ENCODE peak calls at places on chromosomes 3 and 15, in five cellular contexts. L, S, H, M and R are unnamed samples.

GRCh38 chr3:141795311-141795710 is 32.1 kb downstream of the GRK7 start:
- DNase-seq in L (peak; percentile 25), S (no peak), M (no peak), H (no peak), R (no peak)

GRCh38 chr3:85110393-85110792 is 151.6 kb downstream of the CADM2 start:
- DNase-seq in M (no peak), S (no peak), H (no peak), L (no peak), R (no peak)

GRCh38 chr15:91915576-91915975 is 62.1 kb downstream of the SLCO3A1 start:
- DNase-seq in H (no peak), L (no peak), S (no peak), M (no peak), R (no peak)

GRCh38 chr3:139353920-139354556 is 10.2 kb downstream of the MRPS22 start:
- DNase-seq in S (no peak), H (no peak), M (peak; percentile 71), L (peak; percentile 84), R (no peak)

GRCh38 chr15:48566669-48567068 is 78.8 kb downstream of the FBN1 start:
- DNase-seq in S (no peak), L (no peak), H (no peak), M (peak; percentile 65), R (no peak)

GRCh38 chr15:42156266-42156922 is at the start of gene PLA2G4F:
- DNase-seq in H (no peak), L (no peak), M (no peak), S (no peak), R (no peak)

GRCh38 chr3:144942093-144942492 is 970.5 kb downstream of the DIPK2A start:
- DNase-seq in S (no peak), M (no peak), L (no peak), H (no peak), R (no peak)

GRCh38 chr3:174540081-174540480 is 319.1 kb upstream of the NAALADL2 start:
- DNase-seq in S (no peak), H (no peak), M (no peak), L (no peak), R (no peak)

GRCh38 chr15:88932271-88932874 is 19.2 kb upstream of the MFGE8 start:
- DNase-seq in H (no peak), M (no peak), L (no peak), S (peak; percentile 28), R (peak; percentile 29)

GRCh38 chr15:50830477-50831354 is 65.2 kb upstream of the SPPL2A start:
- DNase-seq in L (no peak), H (no peak), S (no peak), M (no peak), R (no peak)

GRCh38 chr3:184016820-184017671 is 638 bp downstream of the ABCC5 start:
- DNase-seq in S (peak; percentile 73), H (peak; percentile 74), L (peak; percentile 81), M (peak; percentile 32), R (peak; percentile 66)

GRCh38 chr15:44296625-44297524 is 8.4 kb downstream of the GOLM2 start:
- DNase-seq in M (peak; percentile 78), S (no peak), H (no peak), L (peak; percentile 71), R (no peak)

GRCh38 chr3:114214542-114215341 is 22.6 kb downstream of the ZNF80 start:
- DNase-seq in M (no peak), S (no peak), L (no peak), H (no peak), R (no peak)

GRCh38 chr3:167115331-167115934 is 264.7 kb downstream of the ZBBX start:
- DNase-seq in M (no peak), H (no peak), L (no peak), S (no peak), R (no peak)

GRCh38 chr15:98648654-98649537 is 557 bp downstream of the IGF1R start:
- DNase-seq in S (peak; percentile 65), H (peak; percentile 63), M (peak; percentile 47), L (peak; percentile 78), R (peak; percentile 58)

GRCh38 chr3:101940521-101940992 is 91.2 kb downstream of the NFKBIZ start:
- DNase-seq in H (peak; percentile 44), M (peak; percentile 98), S (peak; percentile 42), L (peak; percentile 96), R (peak; percentile 43)

GRCh38 chr3:195162033-195162669 is 108.8 kb downstream of the XXYLT1 start:
- DNase-seq in M (no peak), H (no peak), S (no peak), L (no peak), R (no peak)

GRCh38 chr3:120284702-120285507 is at the start of gene GPR156:
- DNase-seq in S (peak; percentile 21), M (no peak), L (peak; percentile 60), H (no peak), R (no peak)

GRCh38 chr15:74851960-74852359 is 9.0 kb upstream of the ULK3 start:
- DNase-seq in S (no peak), H (no peak), M (no peak), L (no peak), R (no peak)

GRCh38 chr3:37853691-37854413 is 7.8 kb upstream of the CTDSPL start:
- DNase-seq in S (no peak), H (no peak), M (no peak), L (no peak), R (no peak)

GRCh38 chr3:71616571-71617021 is 33.1 kb upstream of the FOXP1 start:
- DNase-seq in L (no peak), M (no peak), H (no peak), S (no peak), R (no peak)

GRCh38 chr3:157086775-157087174 is 73.2 kb downstream of the CCNL1 start:
- DNase-seq in S (no peak), M (no peak), H (no peak), L (no peak), R (no peak)

GRCh38 chr3:157087398-157088132 is 72.4 kb downstream of the CCNL1 start:
- DNase-seq in L (peak; percentile 42), S (no peak), H (no peak), M (no peak), R (no peak)

GRCh38 chr3:157088133-157088488 is 71.8 kb downstream of the CCNL1 start:
- DNase-seq in H (no peak), M (no peak), S (no peak), L (peak; percentile 49), R (no peak)

GRCh38 chr3:157083824-157084223 is 76.1 kb downstream of the CCNL1 start:
- DNase-seq in H (no peak), M (no peak), S (no peak), L (no peak), R (no peak)

DNA sequence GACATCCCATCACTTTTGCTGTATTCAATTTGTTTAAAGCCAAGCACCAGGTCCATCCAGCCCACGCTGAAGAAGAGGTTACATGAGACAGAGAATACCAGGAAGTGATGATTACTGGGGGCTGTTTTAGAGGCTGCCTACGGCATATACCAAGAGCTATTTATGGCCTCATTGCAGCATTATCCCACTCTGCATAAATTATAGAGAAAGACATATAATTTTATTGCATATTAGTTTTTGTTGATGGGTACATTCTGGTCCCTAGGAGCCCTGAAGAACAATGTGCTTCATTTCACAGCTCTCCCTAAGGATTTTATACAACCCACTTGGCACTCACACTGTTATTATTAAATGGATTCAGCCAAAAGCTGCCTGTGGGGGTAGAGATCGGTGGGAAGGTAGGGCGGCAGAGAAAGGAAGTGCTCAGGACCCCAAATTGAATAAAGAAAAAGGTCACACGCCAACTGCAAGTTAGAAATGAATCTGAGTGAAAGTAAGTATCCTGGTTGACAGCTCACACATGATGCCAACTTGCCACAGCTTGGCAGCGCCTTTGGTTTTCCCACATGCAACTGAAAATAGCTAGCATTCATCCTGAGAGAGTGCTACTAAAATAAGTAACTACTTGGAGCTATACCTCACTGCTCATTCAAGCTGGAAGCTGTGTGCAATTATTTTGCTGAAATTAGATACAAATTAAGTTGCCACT is 73.7 kb downstream of the CCNL1 start:
- DNase-seq in M (no peak), L (no peak), H (peak; percentile 56), S (peak; percentile 43), R (no peak)
- H3K27ac ChIP-seq in M (no peak overlapping the region), L (no peak overlapping the region), H (peak overlapping the region; percentile 100), S (peak overlapping the region; percentile 98), R (peak overlapping the region; percentile 98)

DNA sequence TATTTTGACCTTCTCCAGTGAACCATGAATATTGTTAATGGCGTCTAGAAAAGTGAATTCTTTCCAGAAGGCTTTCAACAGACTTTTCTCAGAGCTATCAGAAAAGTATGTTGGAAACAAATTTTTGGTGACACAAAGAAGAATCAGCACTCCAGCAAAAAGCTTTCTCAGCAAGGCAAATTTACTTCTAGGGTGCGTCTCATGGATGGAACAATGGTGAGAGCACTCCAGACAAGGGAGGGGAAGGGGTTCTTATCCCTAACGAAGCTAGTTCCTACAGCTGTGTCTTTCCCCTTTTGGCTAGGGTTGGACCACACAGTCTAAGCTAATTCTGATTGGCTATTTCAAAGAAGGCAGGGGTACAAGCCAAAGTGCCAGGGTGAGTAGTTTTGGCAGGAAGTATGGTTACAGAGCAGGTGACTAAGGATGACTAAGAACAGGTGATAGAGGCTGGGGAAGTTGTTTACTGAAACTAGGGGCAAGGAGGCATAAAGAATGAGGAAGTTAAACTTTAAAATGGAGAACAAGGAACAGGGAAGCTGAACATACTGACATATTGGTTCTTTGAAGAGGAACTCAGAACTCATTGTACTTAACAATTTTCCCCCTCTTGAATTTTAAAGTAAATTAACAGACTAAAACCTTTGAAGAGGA is 959.8 kb downstream of the NAALADL2 start:
- DNase-seq in L (peak; percentile 0), H (no peak), S (no peak), M (no peak), R (no peak)
- H3K9me3 ChIP-seq in L (no peaks in the 10 kb centered on the region), H (peaks cover 2% of the 10 kb centered on the region), S (no peaks in the 10 kb centered on the region), M (peaks cover 13% of the 10 kb centered on the region), R (no peaks in the 10 kb centered on the region)

GRCh38 chr3:186951640-186952552 is 21.6 kb downstream of the ST6GAL1 start:
- DNase-seq in S (no peak), H (no peak), L (no peak), M (no peak), R (no peak)

GRCh38 chr3:186959029-186959624 is 28.8 kb downstream of the ST6GAL1 start:
- DNase-seq in S (no peak), M (no peak), H (no peak), L (no peak), R (no peak)

GRCh38 chr3:186953011-186953487 is 22.7 kb downstream of the ST6GAL1 start:
- DNase-seq in M (peak; percentile 56), H (no peak), S (no peak), L (peak; percentile 44), R (no peak)

GRCh38 chr3:186960327-186960726 is 30.0 kb downstream of the ST6GAL1 start:
- DNase-seq in M (no peak), L (no peak), S (no peak), H (no peak), R (no peak)

GRCh38 chr3:186955898-186956696 is 25.8 kb downstream of the ST6GAL1 start:
- DNase-seq in S (no peak), M (no peak), L (no peak), H (no peak), R (no peak)
- H3K4me1 ChIP-seq in S (no peaks in the 10 kb centered on the region), M (no peaks in the 10 kb centered on the region), L (no peaks in the 10 kb centered on the region), H (peaks cover 68% of the 10 kb centered on the region), R (no peaks in the 10 kb centered on the region)

GRCh38 chr3:179108091-179108490 is 36.5 kb upstream of the ZMAT3 start:
- DNase-seq in M (peak; percentile 87), H (no peak), S (no peak), L (peak; percentile 84), R (no peak)
- H3K27ac ChIP-seq in M (peak overlapping the region; percentile 17), H (no peak overlapping the region), S (no peak overlapping the region), L (peak overlapping the region; percentile 43), R (no peak overlapping the region)